ENCODE peak calls at places on chromosomes 11 and 22, in five cellular contexts. N is fibroblast of lung, K is upper lobe of right lung, L is fibroblast of villous mesenchyme, O is sigmoid colon. V is an unnamed sample.

GRCh38 chr11:128938156-128938885 is 4.3 kb downstream of the TP53AIP1 start:
- DNase-seq in N (no peak), K (no peak), L (no peak), O (no peak), V (no peak)

GRCh38 chr11:5229388-5229787 is 2.5 kb upstream of the HBB start:
- DNase-seq in N (no peak), K (no peak), L (no peak), O (no peak), V (no peak)

GRCh38 chr22:22507743-22508273 is 734 bp downstream of the ZNF280B start:
- DNase-seq in N (no peak), K (no peak), L (peak), O (no peak), V (no peak)

GRCh38 chr11:70485326-70486025 is 87.1 kb downstream of the CTTN start:
- DNase-seq in N (no peak), K (no peak), L (no peak), O (no peak), V (no peak)

GRCh38 chr11:27754035-27755017 is 54.1 kb upstream of the BDNF start:
- DNase-seq in N (peak), K (no peak), L (no peak), O (no peak), V (peak)

GRCh38 chr11:35288817-35289541 is 130.4 kb downstream of the SLC1A2 start:
- DNase-seq in N (peak), K (no peak), L (peak), O (no peak), V (peak)

GRCh38 chr11:107562647-107563208 is 2.8 kb downstream of the ALKBH8 start:
- DNase-seq in N (peak), K (no peak), L (peak), O (no peak), V (no peak)

GRCh38 chr11:19455731-19456130 is 215.0 kb upstream of the E2F8 start:
- DNase-seq in N (no peak), K (no peak), L (peak), O (peak), V (no peak)

GRCh38 chr11:37689951-37690350 is 1091.9 kb upstream of the RAG2 start:
- DNase-seq in N (peak), K (no peak), L (no peak), O (no peak), V (peak)

GRCh38 chr11:5204787-5205186 is 4.3 kb upstream of the OR51V1 start:
- DNase-seq in N (peak), K (no peak), L (peak), O (no peak), V (peak)

GRCh38 chr11:5767056-5767455 is 13.0 kb downstream of the OR52N4 start:
- DNase-seq in N (peak), K (no peak), L (no peak), O (no peak), V (no peak)

GRCh38 chr11:119056397-119056999 is 507 bp downstream of the HYOU1 start:
- DNase-seq in N (no peak), K (peak), L (peak), O (peak), V (no peak)

GRCh38 chr11:129703846-129704245 is 111.8 kb upstream of the TMEM45B start:
- DNase-seq in N (no peak), K (no peak), L (peak), O (no peak), V (no peak)

GRCh38 chr11:123231777-123232176 is 36.7 kb upstream of the CLMP start:
- DNase-seq in N (no peak), K (no peak), L (no peak), O (no peak), V (no peak)

GRCh38 chr11:105202422-105202821 is 62.9 kb upstream of the CARD18 start:
- DNase-seq in N (no peak), K (no peak), L (no peak), O (no peak), V (no peak)

GRCh38 chr11:65421204-65422103 is 1.1 kb upstream of the NEAT1 start:
- DNase-seq in N (peak), K (peak), L (peak), O (peak), V (peak)

GRCh38 chr22:35842954-35843353 is 125.3 kb downstream of the APOL5 start:
- DNase-seq in N (peak), K (no peak), L (peak), O (no peak), V (no peak)

GRCh38 chr11:83292709-83293435 is 6.7 kb upstream of the CCDC90B start:
- DNase-seq in N (peak), K (no peak), L (peak), O (no peak), V (no peak)

GRCh38 chr11:62806611-62807121 is 1.4 kb upstream of the NXF1 start:
- DNase-seq in N (peak), K (no peak), L (peak), O (peak), V (no peak)

GRCh38 chr11:111231836-111232235 is 13.7 kb upstream of the POU2AF2 start:
- DNase-seq in N (no peak), K (no peak), L (no peak), O (no peak), V (no peak)

GRCh38 chr11:35593143-35593542 is 25.1 kb upstream of the FJX1 start:
- DNase-seq in N (peak), K (no peak), L (peak), O (no peak), V (peak)

GRCh38 chr11:66847461-66848232 is 4.4 kb downstream of the RCE1 start:
- DNase-seq in N (no peak), K (no peak), L (no peak), O (peak), V (no peak)

GRCh38 chr11:42631223-42631843 is 680.5 kb upstream of the API5 start:
- DNase-seq in N (peak), K (no peak), L (no peak), O (no peak), V (no peak)

GRCh38 chr11:35540526-35540925 is 15.1 kb upstream of the PAMR1 start:
- DNase-seq in N (peak), K (no peak), L (peak), O (no peak), V (no peak)

GRCh38 chr22:35464399-35464798 is 64.5 kb downstream of the MCM5 start:
- DNase-seq in N (no peak), K (no peak), L (no peak), O (no peak), V (no peak)

GRCh38 chr22:25404923-25405853 is 159.3 kb upstream of the GRK3 start:
- DNase-seq in N (peak), K (peak), L (peak), O (peak), V (no peak)

GRCh38 chr11:61541568-61541967 is 33.0 kb downstream of the LRRC10B start:
- DNase-seq in N (peak), K (no peak), L (peak), O (no peak), V (no peak)

GRCh38 chr11:95068549-95068948 is 1.8 kb downstream of the SRSF8 start:
- DNase-seq in N (peak), K (peak), L (peak), O (peak), V (peak)

GRCh38 chr22:42906605-42907338 is 49.7 kb upstream of the ARFGAP3 start:
- DNase-seq in N (no peak), K (no peak), L (peak), O (peak), V (no peak)

GRCh38 chr11:102120437-102120935 is 10.2 kb downstream of the YAP1 start:
- DNase-seq in N (peak), K (no peak), L (peak), O (no peak), V (no peak)

GRCh38 chr11:111540114-111540920 is at the start of gene LAYN:
- DNase-seq in N (peak), K (peak), L (peak), O (peak), V (no peak)

GRCh38 chr11:72599325-72600117 is 74.7 kb downstream of the PDE2A start:
- DNase-seq in N (no peak), K (no peak), L (no peak), O (no peak), V (no peak)
- TF ChIP-seq CTCF in N (no peak), K (no peak), L (no peak), O (no peak), V (no peak)

GRCh38 chr22:47697861-47698260 is 935.4 kb downstream of the TBC1D22A start:
- DNase-seq in N (no peak), K (no peak), L (no peak), O (no peak), V (no peak)
- H3K4me3 ChIP-seq in N (no peak), K (no peak), L (no peak), O (no peak), V (no peak)

GRCh38 chr22:31846161-31847115 is 92.6 kb downstream of the DEPDC5 start:
- DNase-seq in N (peak), K (no peak), L (peak), O (no peak), V (peak)
- TF ChIP-seq CTCF in N (peak), K (peak), L (peak), O (no peak), V (peak)

GRCh38 chr22:45268958-45269844 is 15.5 kb upstream of the UPK3A start:
- DNase-seq in N (peak), K (peak), L (peak), O (peak), V (no peak)
- H3K4me3 ChIP-seq in N (peak), K (peak), L (peak), O (peak), V (peak)

GRCh38 chr22:50083462-50084081 is 1.7 kb downstream of the MLC1 start:
- DNase-seq in N (no peak), K (no peak), L (no peak), O (no peak), V (no peak)

GRCh38 chr22:50084570-50084969 is 656 bp downstream of the MLC1 start:
- DNase-seq in N (no peak), K (no peak), L (no peak), O (no peak), V (no peak)

GRCh38 chr22:50086526-50086925 is 1.3 kb upstream of the MLC1 start:
- DNase-seq in N (peak), K (no peak), L (peak), O (no peak), V (peak)

GRCh38 chr22:50084085-50084484 is 1.1 kb downstream of the MLC1 start:
- DNase-seq in N (no peak), K (no peak), L (no peak), O (no peak), V (no peak)

GRCh38 chr22:50085211-50085999 is at the start of gene MLC1:
- DNase-seq in N (peak), K (no peak), L (peak), O (no peak), V (no peak)
- TF ChIP-seq CTCF in N (no peak), K (no peak), L (no peak), O (no peak), V (no peak)

DNA sequence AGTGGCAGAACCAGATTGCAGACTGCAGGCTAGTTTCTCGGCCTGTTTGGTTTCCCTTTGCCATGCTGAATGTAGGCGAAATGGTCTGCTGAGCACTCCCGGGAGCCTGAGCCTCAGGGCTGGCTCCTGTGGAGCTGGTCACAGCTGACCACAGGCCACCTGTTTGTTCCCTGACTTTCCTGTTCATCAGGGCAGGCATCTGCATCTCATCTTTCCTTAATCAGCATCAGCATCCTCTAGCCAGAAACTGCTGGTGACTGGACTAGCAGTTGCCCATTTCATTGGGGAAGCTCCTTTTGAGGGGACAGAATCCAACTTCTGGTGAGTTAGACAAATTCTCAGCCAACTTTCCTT is 20.2 kb upstream of the C11orf96 start:
- DNase-seq in N (no peak), K (no peak), L (no peak), O (no peak), V (no peak)
- H3K4me3 ChIP-seq in N (no peak), K (no peak), L (no peak), O (no peak), V (no peak)

DNA sequence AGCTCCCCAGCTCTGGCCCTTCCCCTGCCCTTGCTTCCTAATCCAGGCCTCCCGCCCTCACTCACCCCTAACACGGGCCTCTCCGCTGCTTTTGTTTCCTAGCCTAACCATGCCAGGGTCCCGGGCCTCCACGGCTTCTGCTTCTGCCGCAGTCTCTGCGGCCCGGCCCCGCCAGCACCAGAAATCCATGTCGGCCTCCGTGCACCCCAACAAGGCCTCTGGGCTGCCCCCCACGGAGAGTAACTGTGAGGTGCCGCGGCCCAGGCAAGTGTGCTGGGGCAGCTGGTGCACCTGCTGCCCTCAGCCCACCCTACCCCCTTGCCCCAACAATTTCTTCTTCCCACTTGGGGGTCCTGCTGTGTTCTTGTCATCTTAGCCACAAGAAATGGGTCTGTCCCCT is 13.1 kb downstream of the RCOR2 start:
- DNase-seq in N (no peak), K (no peak), L (no peak), O (no peak), V (no peak)
- TF ChIP-seq CTCF in N (no peak), K (no peak), L (no peak), O (no peak), V (no peak)

GRCh38 chr22:46560696-46561295 is 23.4 kb upstream of the CELSR1 start:
- DNase-seq in N (no peak), K (no peak), L (no peak), O (no peak), V (no peak)

GRCh38 chr22:46567471-46567870 is 30.1 kb upstream of the CELSR1 start:
- DNase-seq in N (no peak), K (no peak), L (no peak), O (no peak), V (no peak)

GRCh38 chr22:46561435-46561905 is 24.1 kb upstream of the CELSR1 start:
- DNase-seq in N (peak), K (no peak), L (no peak), O (no peak), V (no peak)

GRCh38 chr22:46564084-46564714 is 26.8 kb upstream of the CELSR1 start:
- DNase-seq in N (no peak), K (no peak), L (no peak), O (peak), V (no peak)

GRCh38 chr22:46563381-46564083 is 26.1 kb upstream of the CELSR1 start:
- DNase-seq in N (peak), K (peak), L (peak), O (peak), V (no peak)
- H3K4me3 ChIP-seq in N (no peak), K (no peak), L (no peak), O (no peak), V (no peak)

GRCh38 chr11:46808804-46809431 is 37.2 kb downstream of the CKAP5 start:
- DNase-seq in N (peak), K (no peak), L (peak), O (no peak), V (peak)
- TF ChIP-seq CTCF in N (peak), K (peak), L (no peak), O (no peak), V (peak)

DNA sequence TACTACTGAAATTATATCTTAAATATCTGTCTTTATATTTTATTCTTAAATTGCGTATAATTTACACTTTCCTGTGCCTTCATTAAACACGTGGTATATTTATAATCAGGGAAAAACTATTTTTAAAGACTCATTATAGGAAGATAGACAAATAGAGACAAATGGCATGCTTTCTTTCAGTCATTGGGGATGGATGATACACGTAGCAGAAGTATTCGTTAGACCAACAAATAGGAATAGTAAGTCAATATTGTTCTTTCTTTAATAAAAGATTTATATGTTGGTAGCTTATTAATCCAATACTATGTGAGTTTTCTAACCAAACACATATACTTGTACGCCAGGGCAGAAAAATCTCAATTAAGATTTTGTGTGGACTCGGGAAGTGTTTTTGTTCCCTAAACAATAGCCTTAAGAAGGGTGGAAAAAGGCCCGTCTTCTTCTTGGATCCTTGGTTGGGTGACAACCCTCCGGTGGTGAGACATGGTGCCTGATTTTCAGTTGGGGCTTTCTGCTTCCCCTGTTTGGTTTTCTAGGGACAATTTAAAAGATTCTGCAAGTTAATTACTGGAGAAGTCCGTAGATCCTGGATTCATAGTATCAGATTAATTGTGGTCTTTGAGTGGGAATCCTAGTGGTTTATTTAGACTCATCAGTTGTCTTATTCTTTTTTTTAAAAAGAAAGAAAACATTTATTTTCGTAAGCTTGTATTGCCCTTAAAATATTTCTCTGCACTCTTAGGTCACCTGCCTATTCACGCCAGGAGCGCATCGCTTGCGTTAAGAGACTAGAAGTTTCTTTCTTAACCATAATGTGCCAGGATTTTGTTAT is 83.5 kb upstream of the WNT7B start:
- DNase-seq in N (peak), K (no peak), L (no peak), O (peak), V (no peak)
- H3K4me3 ChIP-seq in N (no peak), K (no peak), L (no peak), O (no peak), V (no peak)